ENCODE peak calls at places on chromosomes 16 and 17, in four cellular contexts. P is left ventricle myocardium inferior, K is body of pancreas, L is lung. T is an unnamed sample.

GRCh38 chr17:55411463-55411855 is 10.2 kb downstream of the MMD start:
- DNase-seq in L (no peak), P (no peak), K (no peak), T (no peak)

GRCh38 chr17:31540602-31541307 is 149.3 kb downstream of the RAB11FIP4 start:
- DNase-seq in K (no peak), P (no peak), L (no peak), T (no peak)

GRCh38 chr17:40093580-40094201 is 6.7 kb downstream of the NR1D1 start:
- DNase-seq in P (no peak), L (no peak), K (no peak), T (no peak)

GRCh38 chr16:60989592-60989991 is 1046.6 kb downstream of the CDH8 start:
- DNase-seq in K (no peak), L (no peak), P (no peak), T (no peak)

GRCh38 chr16:55056585-55057520 is 126.2 kb downstream of the IRX5 start:
- DNase-seq in L (no peak), K (peak), P (no peak), T (no peak)

GRCh38 chr17:44205962-44206824 is 6.5 kb upstream of the ATXN7L3 start:
- DNase-seq in P (no peak), K (no peak), L (no peak), T (no peak)

GRCh38 chr16:82748026-82748425 is 121.3 kb downstream of the CDH13 start:
- DNase-seq in P (peak), L (no peak), K (peak), T (no peak)

GRCh38 chr16:76946879-76947278 is 244.1 kb upstream of the MON1B start:
- DNase-seq in K (peak), L (no peak), P (no peak), T (no peak)

GRCh38 chr16:81823111-81823510 is 44.0 kb downstream of the PLCG2 start:
- DNase-seq in L (no peak), K (no peak), P (peak), T (peak)

GRCh38 chr17:17053446-17054379 is 11.5 kb downstream of the MPRIP start:
- DNase-seq in P (no peak), K (no peak), L (no peak), T (no peak)

GRCh38 chr16:9191274-9191850 is 99.9 kb downstream of the HAPSTR1 start:
- DNase-seq in P (no peak), L (no peak), K (no peak), T (no peak)

GRCh38 chr17:21213491-21214014 is 408 bp downstream of the TMEM11 start:
- DNase-seq in L (peak), P (no peak), K (peak), T (peak)

GRCh38 chr17:46984341-46984740 is 5.3 kb upstream of the RPRML start:
- DNase-seq in P (peak), K (no peak), L (no peak), T (no peak)

GRCh38 chr17:2995362-2995761 is 68.0 kb downstream of the OR1D5 start:
- DNase-seq in P (no peak), K (no peak), L (no peak), T (no peak)

GRCh38 chr16:2333772-2334379 is 6.7 kb downstream of the ABCA3 start:
- DNase-seq in P (no peak), K (no peak), L (no peak), T (no peak)

GRCh38 chr16:8863594-8864424 is 5.0 kb downstream of the CARHSP1 start:
- DNase-seq in P (peak), K (peak), L (no peak), T (no peak)

GRCh38 chr16:620700-621525 is 9.9 kb upstream of the WFIKKN1 start:
- DNase-seq in P (no peak), K (no peak), L (no peak), T (no peak)

GRCh38 chr17:81452551-81452950 is 57.3 kb downstream of the BAHCC1 start:
- DNase-seq in K (no peak), L (no peak), P (no peak), T (no peak)

GRCh38 chr16:49924078-49924477 is 68.2 kb upstream of the ZNF423 start:
- DNase-seq in L (no peak), K (no peak), P (no peak), T (no peak)

DNA sequence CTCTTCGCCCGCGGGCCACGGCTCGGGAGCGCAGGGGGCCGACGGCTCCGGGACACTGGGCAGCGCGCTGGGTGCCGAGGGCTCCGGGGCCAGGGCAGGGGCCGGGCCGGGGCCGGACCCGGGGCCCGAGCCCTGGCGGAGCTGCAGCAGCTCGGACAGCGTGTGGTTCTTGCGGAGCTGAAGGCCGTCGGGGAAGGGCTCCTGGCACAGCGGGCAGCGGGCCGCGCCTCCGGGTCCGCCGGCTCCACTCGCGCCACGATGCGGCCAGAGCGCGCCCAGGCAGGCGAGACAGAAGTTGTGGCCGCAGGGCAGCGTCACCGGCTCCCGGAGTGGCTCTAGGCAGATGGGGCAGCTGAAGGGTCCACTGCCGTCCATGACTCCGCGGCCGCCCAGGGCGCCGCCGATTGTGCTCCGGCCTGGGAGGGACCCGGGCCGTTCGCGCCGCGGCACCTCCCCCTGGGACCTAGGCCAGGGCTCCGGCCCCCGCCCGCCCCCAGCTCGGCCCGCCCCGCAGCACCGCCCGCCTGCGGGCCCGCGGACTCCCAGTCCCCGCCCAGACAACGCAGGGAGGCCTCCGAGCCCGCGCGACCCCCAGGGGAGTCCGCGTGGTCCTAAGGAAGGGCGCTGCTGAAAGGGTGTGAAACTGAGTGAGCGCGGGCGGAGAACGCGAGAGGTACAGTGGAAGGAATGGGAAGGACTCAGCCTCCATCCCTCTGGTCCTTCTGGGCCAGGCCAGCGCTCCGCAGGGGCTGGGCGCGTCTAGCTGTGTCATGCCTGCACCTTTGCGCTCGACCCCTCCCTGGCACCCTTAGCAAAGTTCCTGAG is at the start of gene TRIM47:
- DNase-seq in K (peak), L (peak), P (peak), T (no peak)
- TF ChIP-seq CTCF in K (no peak), L (no peak), P (peak), T (peak)

DNA sequence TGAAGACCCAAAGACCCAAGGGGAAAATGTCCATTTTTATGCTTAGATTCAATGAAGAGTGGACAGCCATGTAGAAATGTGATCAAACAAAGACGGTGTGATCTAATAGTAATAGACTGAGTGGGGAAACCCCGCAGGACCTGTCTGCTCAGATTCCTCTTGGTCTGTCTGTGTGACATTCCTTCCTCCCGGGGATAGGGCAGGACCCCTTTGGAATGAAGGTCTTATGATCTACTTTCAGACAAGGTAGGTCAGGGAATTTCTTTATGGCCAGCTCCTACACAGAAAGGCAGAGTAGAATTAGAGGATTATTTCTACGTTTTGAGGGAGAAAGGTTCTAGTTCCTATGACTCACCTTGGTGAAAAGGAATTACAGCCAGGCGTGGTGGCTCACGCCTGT is 267.6 kb downstream of the STX8 start:
- DNase-seq in P (no peak), L (no peak), K (no peak), T (no peak)
- TF ChIP-seq CTCF in P (no peak), L (no peak), K (no peak), T (no peak)

DNA sequence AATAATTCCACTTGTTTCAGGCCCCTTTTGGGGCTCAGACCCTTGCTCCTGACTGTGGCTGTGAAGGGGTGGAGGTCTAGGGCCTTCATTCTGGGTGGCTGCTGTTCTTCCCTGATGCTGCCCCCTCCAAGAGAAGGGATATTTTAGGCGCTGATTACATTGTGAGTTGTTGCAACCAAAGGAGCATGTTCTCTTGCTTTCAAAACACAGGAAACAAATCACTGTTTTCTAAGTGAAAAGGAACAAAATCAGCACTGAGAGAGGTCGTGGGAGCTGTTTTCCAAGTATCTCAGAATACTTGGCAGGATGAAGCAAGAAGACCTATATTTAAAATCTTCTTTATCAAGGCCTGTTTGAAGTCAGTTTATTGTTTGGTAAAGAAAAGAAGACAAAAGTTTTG is 25.3 kb upstream of the SEC14L1 start:
- DNase-seq in L (no peak), P (no peak), K (no peak), T (no peak)
- TF ChIP-seq CTCF in L (no peak), P (no peak), K (no peak), T (no peak)

GRCh38 chr16:14307623-14308356 is 236.7 kb downstream of the MRTFB start:
- DNase-seq in K (peak), L (no peak), P (peak), T (no peak)

GRCh38 chr16:14308357-14308723 is 237.2 kb downstream of the MRTFB start:
- DNase-seq in K (no peak), P (no peak), L (no peak), T (no peak)

GRCh38 chr16:14310519-14310991 is 239.4 kb downstream of the MRTFB start:
- DNase-seq in L (no peak), P (no peak), K (peak), T (no peak)

GRCh38 chr16:14309906-14310305 is 238.8 kb downstream of the MRTFB start:
- DNase-seq in P (no peak), K (no peak), L (no peak), T (no peak)

DNA sequence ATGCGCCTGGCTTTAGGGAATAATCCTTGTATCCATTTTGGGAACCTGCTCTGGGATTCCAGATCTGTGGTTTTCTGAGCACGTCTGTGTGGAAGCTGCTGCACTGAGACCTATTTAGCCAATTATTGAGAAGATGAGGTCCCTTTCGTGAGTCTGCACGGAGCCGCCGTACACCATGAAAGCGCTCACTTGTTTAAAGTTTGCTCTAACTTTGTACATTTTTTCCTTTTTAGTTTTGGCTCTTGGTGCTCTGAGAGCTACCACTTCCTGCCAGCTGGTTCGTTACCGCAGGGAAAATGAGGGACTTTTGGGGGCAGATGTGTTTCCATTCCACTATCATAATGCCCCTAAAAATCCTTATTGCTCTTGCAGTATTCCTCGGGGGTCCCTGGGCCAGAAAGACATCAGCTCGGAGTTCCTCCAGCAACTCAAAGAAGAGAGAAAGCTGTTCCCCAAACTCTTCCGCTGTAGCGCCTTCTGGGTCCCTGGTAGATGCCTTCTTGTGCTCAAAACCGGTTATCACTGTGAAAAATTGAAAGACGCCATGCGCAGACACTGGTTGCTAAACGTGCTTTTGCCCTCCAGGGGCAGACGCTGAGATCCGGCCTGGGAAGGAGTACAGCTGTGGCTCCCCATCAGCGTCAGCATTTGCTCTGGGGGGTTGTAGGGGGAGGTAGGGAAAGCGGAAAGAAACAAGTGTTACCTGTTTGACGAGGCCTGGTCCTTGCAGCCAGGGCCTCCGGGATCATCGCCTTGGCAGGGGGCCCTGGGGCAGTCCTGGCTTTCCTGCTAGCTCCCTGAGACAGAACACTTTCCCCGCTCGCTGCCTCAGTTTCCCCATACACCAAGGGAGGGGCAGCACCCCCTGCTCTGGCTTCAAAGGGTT is 238.1 kb downstream of the MRTFB start:
- DNase-seq in P (no peak), L (no peak), K (peak), T (no peak)
- TF ChIP-seq CTCF in P (no peak), L (no peak), K (peak), T (no peak)

GRCh38 chr17:77825621-77826020 is 132.9 kb upstream of the TNRC6C start:
- DNase-seq in P (no peak), K (no peak), L (no peak), T (no peak)
- TF ChIP-seq CTCF in P (no peak), K (no peak), L (no peak), T (no peak)

GRCh38 chr16:57526498-57526897 is 9.9 kb downstream of the CCDC102A start:
- DNase-seq in L (no peak), K (no peak), P (no peak), T (no peak)

GRCh38 chr16:57525761-57526160 is 10.6 kb downstream of the CCDC102A start:
- DNase-seq in P (no peak), L (no peak), K (no peak), T (no peak)

GRCh38 chr16:57518922-57519321 is 17.4 kb downstream of the CCDC102A start:
- DNase-seq in L (no peak), P (no peak), K (no peak), T (no peak)

GRCh38 chr16:57519796-57520360 is 16.5 kb downstream of the CCDC102A start:
- DNase-seq in K (peak), L (peak), P (peak), T (no peak)

DNA sequence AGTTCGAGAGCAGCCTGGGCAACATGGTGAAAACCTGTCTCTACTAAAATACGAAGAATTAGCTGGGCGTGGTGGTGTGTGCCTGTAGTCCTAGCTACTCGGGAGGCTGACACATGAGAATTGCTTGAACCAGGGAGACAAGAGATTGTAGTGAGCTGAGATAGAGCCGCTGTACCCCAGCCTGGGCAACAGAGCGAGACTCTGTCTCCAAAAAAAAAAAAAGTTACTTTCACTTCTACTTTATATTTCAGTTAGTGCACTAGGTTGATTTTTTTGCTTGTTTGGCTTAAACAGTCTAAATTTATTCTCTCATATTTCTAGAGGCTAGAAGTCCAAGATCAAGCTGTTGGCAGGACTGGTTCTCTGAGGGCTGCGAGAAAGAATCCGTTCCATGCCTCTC is 13.4 kb downstream of the CCDC102A start:
- DNase-seq in K (no peak), P (no peak), L (no peak), T (no peak)
- TF ChIP-seq CTCF in K (no peak), P (no peak), L (no peak), T (no peak)

GRCh38 chr16:88287219-88287618 is 95.5 kb upstream of the ZNF469 start:
- DNase-seq in L (no peak), K (no peak), P (no peak), T (no peak)
- TF ChIP-seq CTCF in L (peak), K (peak), P (peak), T (peak)